ENCODE peak calls at places on chromosomes 6 and 20, in eight cellular contexts. One of them, this sample, is unnamed.

GRCh38 chr6:39029156-39030011 is 19.2 kb upstream of the GLP1R start:
- DNase-seq in neural progenitor cell: peak; percentile 61
- DNase-seq in hepatocyte: peak; percentile 31
- DNase-seq in HCT116: peak; percentile 12
- DNase-seq in PC-3: peak; percentile 49
- DNase-seq in GM23248: peak; percentile 44
- DNase-seq in OCI-LY7: peak; percentile 22
- DNase-seq in MM.1S: peak; percentile 33
- DNase-seq in this sample: peak; percentile 69

GRCh38 chr20:2101057-2101934 is at the start of gene STK35:
- DNase-seq in neural progenitor cell: no peak
- DNase-seq in hepatocyte: peak; percentile 86
- DNase-seq in HCT116: peak; percentile 37
- DNase-seq in PC-3: peak; percentile 66
- DNase-seq in GM23248: no peak
- DNase-seq in OCI-LY7: peak; percentile 79
- DNase-seq in MM.1S: peak; percentile 81
- DNase-seq in this sample: peak; percentile 87

GRCh38 chr6:75693534-75693933 is 55.5 kb upstream of the MYO6 start:
- DNase-seq in neural progenitor cell: no peak
- DNase-seq in hepatocyte: no peak
- DNase-seq in HCT116: no peak
- DNase-seq in PC-3: peak; percentile 8
- DNase-seq in GM23248: peak; percentile 36
- DNase-seq in OCI-LY7: no peak
- DNase-seq in MM.1S: no peak
- DNase-seq in this sample: no peak

GRCh38 chr20:1305682-1306081 is 23.3 kb downstream of the SDCBP2 start:
- DNase-seq in neural progenitor cell: no peak
- DNase-seq in hepatocyte: no peak
- DNase-seq in HCT116: no peak
- DNase-seq in PC-3: no peak
- DNase-seq in GM23248: no peak
- DNase-seq in OCI-LY7: no peak
- DNase-seq in MM.1S: no peak
- DNase-seq in this sample: no peak

GRCh38 chr6:118768904-118769325 is 117.5 kb upstream of the CEP85L start:
- DNase-seq in neural progenitor cell: peak; percentile 7
- DNase-seq in hepatocyte: no peak
- DNase-seq in HCT116: no peak
- DNase-seq in PC-3: peak; percentile 67
- DNase-seq in GM23248: no peak
- DNase-seq in OCI-LY7: no peak
- DNase-seq in MM.1S: peak; percentile 89
- DNase-seq in this sample: no peak

GRCh38 chr6:2876210-2877056 is 26.7 kb downstream of the SERPINB9 start:
- DNase-seq in neural progenitor cell: peak; percentile 64
- DNase-seq in hepatocyte: peak; percentile 75
- DNase-seq in HCT116: peak; percentile 58
- DNase-seq in PC-3: peak; percentile 68
- DNase-seq in GM23248: peak; percentile 91
- DNase-seq in OCI-LY7: peak; percentile 58
- DNase-seq in MM.1S: no peak
- DNase-seq in this sample: peak; percentile 79

GRCh38 chr20:63519765-63520593 is 586 bp upstream of the PPDPF start:
- DNase-seq in neural progenitor cell: peak; percentile 93
- DNase-seq in hepatocyte: peak; percentile 80
- DNase-seq in HCT116: no peak
- DNase-seq in PC-3: peak; percentile 51
- DNase-seq in GM23248: peak; percentile 74
- DNase-seq in OCI-LY7: peak; percentile 55
- DNase-seq in MM.1S: no peak
- DNase-seq in this sample: peak; percentile 87

GRCh38 chr6:139060332-139060731 is 31.8 kb downstream of the ABRACL start:
- DNase-seq in neural progenitor cell: no peak
- DNase-seq in hepatocyte: no peak
- DNase-seq in HCT116: no peak
- DNase-seq in PC-3: no peak
- DNase-seq in GM23248: peak; percentile 91
- DNase-seq in OCI-LY7: no peak
- DNase-seq in MM.1S: no peak
- DNase-seq in this sample: no peak

GRCh38 chr6:132466952-132467351 is 46.0 kb downstream of the STX7 start:
- DNase-seq in neural progenitor cell: no peak
- DNase-seq in hepatocyte: no peak
- DNase-seq in HCT116: no peak
- DNase-seq in PC-3: no peak
- DNase-seq in GM23248: peak; percentile 83
- DNase-seq in OCI-LY7: no peak
- DNase-seq in MM.1S: no peak
- DNase-seq in this sample: no peak

GRCh38 chr20:36308986-36309385 is 2.8 kb downstream of the DLGAP4 start:
- DNase-seq in neural progenitor cell: no peak
- DNase-seq in hepatocyte: no peak
- DNase-seq in HCT116: no peak
- DNase-seq in PC-3: no peak
- DNase-seq in GM23248: no peak
- DNase-seq in OCI-LY7: no peak
- DNase-seq in MM.1S: no peak
- DNase-seq in this sample: no peak

GRCh38 chr20:3226093-3226492 is 12.9 kb downstream of the SLC4A11 start:
- DNase-seq in neural progenitor cell: no peak
- DNase-seq in hepatocyte: no peak
- DNase-seq in HCT116: no peak
- DNase-seq in PC-3: no peak
- DNase-seq in GM23248: no peak
- DNase-seq in OCI-LY7: no peak
- DNase-seq in MM.1S: no peak
- DNase-seq in this sample: no peak

GRCh38 chr6:151148111-151148510 is 91.7 kb upstream of the AKAP12 start:
- DNase-seq in neural progenitor cell: no peak
- DNase-seq in hepatocyte: no peak
- DNase-seq in HCT116: no peak
- DNase-seq in PC-3: peak; percentile 23
- DNase-seq in GM23248: no peak
- DNase-seq in OCI-LY7: no peak
- DNase-seq in MM.1S: no peak
- DNase-seq in this sample: no peak

GRCh38 chr6:30450908-30451818 is 38.1 kb upstream of the HLA-E start:
- DNase-seq in neural progenitor cell: peak; percentile 31
- DNase-seq in hepatocyte: peak; percentile 17
- DNase-seq in HCT116: no peak
- DNase-seq in PC-3: no peak
- DNase-seq in GM23248: peak; percentile 73
- DNase-seq in OCI-LY7: no peak
- DNase-seq in MM.1S: peak; percentile 96
- DNase-seq in this sample: no peak

GRCh38 chr6:82370788-82371187 is 7.2 kb downstream of the TPBG start:
- DNase-seq in neural progenitor cell: no peak
- DNase-seq in hepatocyte: no peak
- DNase-seq in HCT116: no peak
- DNase-seq in PC-3: no peak
- DNase-seq in GM23248: no peak
- DNase-seq in OCI-LY7: no peak
- DNase-seq in MM.1S: no peak
- DNase-seq in this sample: no peak

GRCh38 chr6:148835920-148836441 is 89.2 kb downstream of the UST start:
- DNase-seq in neural progenitor cell: no peak
- DNase-seq in hepatocyte: peak; percentile 16
- DNase-seq in HCT116: no peak
- DNase-seq in PC-3: peak; percentile 81
- DNase-seq in GM23248: peak; percentile 92
- DNase-seq in OCI-LY7: no peak
- DNase-seq in MM.1S: no peak
- DNase-seq in this sample: no peak

GRCh38 chr6:1094306-1094705 is 217.6 kb upstream of the FOXQ1 start:
- DNase-seq in neural progenitor cell: no peak
- DNase-seq in hepatocyte: no peak
- DNase-seq in HCT116: no peak
- DNase-seq in PC-3: no peak
- DNase-seq in GM23248: peak; percentile 73
- DNase-seq in OCI-LY7: no peak
- DNase-seq in MM.1S: no peak
- DNase-seq in this sample: no peak

GRCh38 chr20:57878803-57879424 is 169.1 kb upstream of the PMEPA1 start:
- DNase-seq in neural progenitor cell: no peak
- DNase-seq in hepatocyte: no peak
- DNase-seq in HCT116: no peak
- DNase-seq in PC-3: no peak
- DNase-seq in GM23248: no peak
- DNase-seq in OCI-LY7: no peak
- DNase-seq in MM.1S: no peak
- DNase-seq in this sample: no peak

GRCh38 chr6:583116-583515 is 73.8 kb downstream of the HUS1B start:
- DNase-seq in neural progenitor cell: no peak
- DNase-seq in hepatocyte: no peak
- DNase-seq in HCT116: no peak
- DNase-seq in PC-3: no peak
- DNase-seq in GM23248: no peak
- DNase-seq in OCI-LY7: no peak
- DNase-seq in MM.1S: no peak
- DNase-seq in this sample: no peak

GRCh38 chr6:68958327-68958726 is 323.2 kb downstream of the ADGRB3 start:
- DNase-seq in neural progenitor cell: no peak
- DNase-seq in hepatocyte: no peak
- DNase-seq in HCT116: no peak
- DNase-seq in PC-3: peak; percentile 15
- DNase-seq in GM23248: peak; percentile 14
- DNase-seq in OCI-LY7: peak; percentile 16
- DNase-seq in MM.1S: peak; percentile 7
- DNase-seq in this sample: peak; percentile 23

GRCh38 chr6:35160642-35161041 is 19.5 kb upstream of the TCP11 start:
- DNase-seq in neural progenitor cell: no peak
- DNase-seq in hepatocyte: no peak
- DNase-seq in HCT116: no peak
- DNase-seq in PC-3: no peak
- DNase-seq in GM23248: no peak
- DNase-seq in OCI-LY7: no peak
- DNase-seq in MM.1S: no peak
- DNase-seq in this sample: peak; percentile 43

GRCh38 chr20:38167851-38168760 is 3.0 kb upstream of the TGM2 start:
- DNase-seq in neural progenitor cell: peak; percentile 29
- DNase-seq in hepatocyte: peak; percentile 52
- DNase-seq in HCT116: no peak
- DNase-seq in PC-3: peak; percentile 98
- DNase-seq in GM23248: peak; percentile 89
- DNase-seq in OCI-LY7: no peak
- DNase-seq in MM.1S: no peak
- DNase-seq in this sample: no peak

GRCh38 chr20:38260378-38261053 is at the start of gene KIAA1755:
- DNase-seq in neural progenitor cell: peak; percentile 65
- DNase-seq in hepatocyte: peak; percentile 38
- DNase-seq in HCT116: no peak
- DNase-seq in PC-3: no peak
- DNase-seq in GM23248: peak; percentile 61
- DNase-seq in OCI-LY7: no peak
- DNase-seq in MM.1S: no peak
- DNase-seq in this sample: peak; percentile 83

GRCh38 chr20:2809690-2810089 is 5.1 kb upstream of the C20orf141 start:
- DNase-seq in neural progenitor cell: no peak
- DNase-seq in hepatocyte: no peak
- DNase-seq in HCT116: no peak
- DNase-seq in PC-3: no peak
- DNase-seq in GM23248: no peak
- DNase-seq in OCI-LY7: no peak
- DNase-seq in MM.1S: no peak
- DNase-seq in this sample: no peak

GRCh38 chr6:121645100-121645745 is 209.8 kb downstream of the GJA1 start:
- DNase-seq in neural progenitor cell: no peak
- DNase-seq in hepatocyte: no peak
- DNase-seq in HCT116: no peak
- DNase-seq in PC-3: no peak
- DNase-seq in GM23248: peak; percentile 9
- DNase-seq in OCI-LY7: no peak
- DNase-seq in MM.1S: no peak
- DNase-seq in this sample: no peak

GRCh38 chr20:41300906-41301305 is 16.6 kb downstream of the ZHX3 start:
- DNase-seq in neural progenitor cell: no peak
- DNase-seq in hepatocyte: no peak
- DNase-seq in HCT116: no peak
- DNase-seq in PC-3: no peak
- DNase-seq in GM23248: no peak
- DNase-seq in OCI-LY7: no peak
- DNase-seq in MM.1S: no peak
- DNase-seq in this sample: no peak

DNA sequence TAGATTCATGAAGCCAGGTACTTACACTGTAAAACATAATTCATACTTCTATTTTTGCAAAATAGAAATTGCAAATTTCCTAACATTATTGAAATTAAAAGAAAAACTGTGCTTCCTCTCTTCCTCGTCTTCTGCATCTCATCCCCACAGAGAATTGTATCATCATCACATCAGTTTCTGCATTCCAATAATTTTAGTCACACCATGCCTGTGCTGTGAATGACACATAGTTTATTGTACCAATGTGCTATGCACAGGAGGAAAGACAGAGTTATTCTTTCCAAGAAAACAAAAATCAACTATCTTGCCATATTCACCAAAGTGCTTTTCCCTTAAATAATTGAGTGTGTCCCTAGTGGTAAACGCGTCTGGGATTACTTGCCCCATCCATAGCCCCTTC is 38.1 kb upstream of the FAM135A start:
- DNase-seq in neural progenitor cell: no peak
- DNase-seq in hepatocyte: no peak
- DNase-seq in HCT116: no peak
- DNase-seq in PC-3: peak; percentile 71
- DNase-seq in GM23248: peak; percentile 61
- DNase-seq in OCI-LY7: no peak
- DNase-seq in MM.1S: no peak
- DNase-seq in this sample: no peak
- TF ChIP-seq EZH2phosphoT487 in neural progenitor cell: no peak
- TF ChIP-seq EZH2phosphoT487 in hepatocyte: no peak
- TF ChIP-seq EZH2phosphoT487 in HCT116: no peak
- TF ChIP-seq EZH2phosphoT487 in PC-3: no peak
- TF ChIP-seq EZH2phosphoT487 in GM23248: no peak
- TF ChIP-seq EZH2phosphoT487 in OCI-LY7: no peak
- TF ChIP-seq EZH2phosphoT487 in MM.1S: no peak
- TF ChIP-seq EZH2phosphoT487 in this sample: no peak

GRCh38 chr20:29408034-29408695 is 1849.3 kb upstream of the DEFB115 start:
- DNase-seq in neural progenitor cell: no peak
- DNase-seq in hepatocyte: peak; percentile 11
- DNase-seq in HCT116: no peak
- DNase-seq in PC-3: no peak
- DNase-seq in GM23248: no peak
- DNase-seq in OCI-LY7: no peak
- DNase-seq in MM.1S: no peak
- DNase-seq in this sample: peak; percentile 34
- H3K9me3 ChIP-seq in neural progenitor cell: no peaks in the 10 kb centered on the region
- H3K9me3 ChIP-seq in hepatocyte: no peaks in the 10 kb centered on the region
- H3K9me3 ChIP-seq in HCT116: no peaks in the 10 kb centered on the region
- H3K9me3 ChIP-seq in PC-3: peaks cover 4% of the 10 kb centered on the region
- H3K9me3 ChIP-seq in GM23248: no peaks in the 10 kb centered on the region
- H3K9me3 ChIP-seq in OCI-LY7: no peaks in the 10 kb centered on the region
- H3K9me3 ChIP-seq in MM.1S: no peaks in the 10 kb centered on the region
- H3K9me3 ChIP-seq in this sample: no peaks in the 10 kb centered on the region

GRCh38 chr20:13098720-13099355 is 90.1 kb downstream of the SPTLC3 start:
- DNase-seq in neural progenitor cell: no peak
- DNase-seq in hepatocyte: no peak
- DNase-seq in HCT116: no peak
- DNase-seq in PC-3: no peak
- DNase-seq in GM23248: no peak
- DNase-seq in OCI-LY7: no peak
- DNase-seq in MM.1S: no peak
- DNase-seq in this sample: no peak
- H3K27ac ChIP-seq in neural progenitor cell: no peak overlapping the region
- H3K27ac ChIP-seq in hepatocyte: peak overlapping the region; percentile 39
- H3K27ac ChIP-seq in HCT116: no peak overlapping the region
- H3K27ac ChIP-seq in PC-3: no peak overlapping the region
- H3K27ac ChIP-seq in GM23248: no peak overlapping the region
- H3K27ac ChIP-seq in OCI-LY7: no peak overlapping the region
- H3K27ac ChIP-seq in MM.1S: no peak overlapping the region
- H3K27ac ChIP-seq in this sample: no peak overlapping the region

GRCh38 chr6:106199998-106200397 is 113.9 kb downstream of the PRDM1 start:
- DNase-seq in neural progenitor cell: no peak
- DNase-seq in hepatocyte: no peak
- DNase-seq in HCT116: no peak
- DNase-seq in PC-3: peak; percentile 40
- DNase-seq in GM23248: peak; percentile 89
- DNase-seq in OCI-LY7: no peak
- DNase-seq in MM.1S: no peak
- DNase-seq in this sample: no peak
- TF ChIP-seq EZH2phosphoT487 in neural progenitor cell: no peak
- TF ChIP-seq EZH2phosphoT487 in hepatocyte: no peak
- TF ChIP-seq EZH2phosphoT487 in HCT116: no peak
- TF ChIP-seq EZH2phosphoT487 in PC-3: no peak
- TF ChIP-seq EZH2phosphoT487 in GM23248: peak; percentile 51
- TF ChIP-seq EZH2phosphoT487 in OCI-LY7: no peak
- TF ChIP-seq EZH2phosphoT487 in MM.1S: no peak
- TF ChIP-seq EZH2phosphoT487 in this sample: no peak